ENCODE peak calls at places on chromosomes 7 and 10, in ten cellular contexts. W is RWPE1; Z is skeletal muscle cell; O is LHCN-M2; T is pulmonary artery endothelial cell; M is cardiac muscle cell; H is CD4-positive, CD25-positive, alpha-beta regulatory T cell; B is ovary; I is EH; D is HEK293T. Q is an unnamed sample.
A peak's percentile ranks its signal among the peaks of the same experiment; 100 is the strongest.

GRCh38 chr10:72337039-72337629 is 17.6 kb downstream of the DNAJB12 start:
- DNase-seq in W (peak; percentile 56), Z (no peak), O (peak; percentile 84), T (no peak), M (peak; percentile 78), H (peak; percentile 53), B (peak; percentile 94), I (peak; percentile 75), D (peak; percentile 73), Q (peak; percentile 58)

GRCh38 chr7:17041324-17041723 is 159.5 kb upstream of the AGR3 start:
- DNase-seq in W (peak; percentile 37), Z (peak; percentile 66), O (peak; percentile 98), T (peak; percentile 93), M (no peak), H (no peak), B (no peak), I (peak; percentile 95), D (no peak), Q (no peak)

GRCh38 chr10:26994743-26995142 is 105.6 kb downstream of the ANKRD26 start:
- DNase-seq in W (no peak), Z (no peak), O (no peak), T (no peak), M (no peak), H (no peak), B (no peak), I (no peak), D (no peak), Q (no peak)

GRCh38 chr10:86945361-86946214 is 11.8 kb downstream of the MMRN2 start:
- DNase-seq in W (no peak), Z (no peak), O (peak; percentile 45), T (no peak), M (peak; percentile 65), H (no peak), B (peak; percentile 63), I (peak; percentile 44), D (peak; percentile 35), Q (no peak)

GRCh38 chr7:130071701-130072622 is 1.6 kb downstream of the KLHDC10 start:
- DNase-seq in W (peak; percentile 49), Z (peak; percentile 65), O (peak; percentile 88), T (peak; percentile 57), M (peak; percentile 86), H (peak; percentile 56), B (peak; percentile 61), I (peak; percentile 84), D (peak; percentile 70), Q (peak; percentile 53)

GRCh38 chr7:1755783-1756626 is 85.9 kb downstream of the ELFN1 start:
- DNase-seq in W (no peak), Z (no peak), O (no peak), T (no peak), M (no peak), H (no peak), B (no peak), I (no peak), D (no peak), Q (no peak)

GRCh38 chr7:102425639-102426267 is 7.6 kb upstream of the ORAI2 start:
- DNase-seq in W (no peak), Z (no peak), O (no peak), T (no peak), M (no peak), H (peak; percentile 72), B (no peak), I (no peak), D (no peak), Q (peak; percentile 82)

GRCh38 chr7:101915000-101915399 is 97.6 kb downstream of the CUX1 start:
- DNase-seq in W (no peak), Z (no peak), O (no peak), T (no peak), M (no peak), H (no peak), B (no peak), I (no peak), D (no peak), Q (no peak)

GRCh38 chr7:133822816-133823552 is 304.2 kb upstream of the LRGUK start:
- DNase-seq in W (no peak), Z (no peak), O (no peak), T (no peak), M (no peak), H (no peak), B (no peak), I (no peak), D (no peak), Q (no peak)

GRCh38 chr10:132096863-132097478 is 31.2 kb downstream of the JAKMIP3 start:
- DNase-seq in W (no peak), Z (no peak), O (no peak), T (no peak), M (no peak), H (no peak), B (no peak), I (no peak), D (no peak), Q (no peak)

GRCh38 chr7:43758029-43758860 is at the start of gene BLVRA:
- DNase-seq in W (peak; percentile 78), Z (no peak), O (no peak), T (no peak), M (peak; percentile 74), H (peak; percentile 59), B (peak; percentile 76), I (peak; percentile 52), D (peak; percentile 64), Q (peak; percentile 53)

GRCh38 chr7:63112764-63113712 is 885.6 kb upstream of the ZNF722 start:
- DNase-seq in W (no peak), Z (no peak), O (no peak), T (no peak), M (no peak), H (no peak), B (no peak), I (no peak), D (no peak), Q (no peak)

GRCh38 chr7:23691320-23691719 is 11.3 kb downstream of the FAM221A start:
- DNase-seq in W (no peak), Z (peak; percentile 45), O (peak; percentile 79), T (no peak), M (no peak), H (no peak), B (no peak), I (peak; percentile 4), D (no peak), Q (no peak)

GRCh38 chr7:128453836-128454804 is 1.6 kb upstream of the HILPDA start:
- DNase-seq in W (no peak), Z (peak; percentile 93), O (peak; percentile 61), T (peak; percentile 45), M (peak; percentile 84), H (no peak), B (peak; percentile 94), I (peak; percentile 64), D (peak; percentile 69), Q (no peak)

GRCh38 chr7:130486963-130487324 is 4.9 kb upstream of the MEST start:
- DNase-seq in W (peak; percentile 34), Z (no peak), O (no peak), T (no peak), M (no peak), H (no peak), B (no peak), I (no peak), D (no peak), Q (no peak)

GRCh38 chr10:46538723-46539426 is 17.6 kb downstream of the GPRIN2 start:
- DNase-seq in W (no peak), Z (no peak), O (no peak), T (no peak), M (no peak), H (no peak), B (no peak), I (no peak), D (no peak), Q (no peak)

GRCh38 chr10:23199768-23200511 is 7.8 kb downstream of the PTF1A start:
- DNase-seq in W (no peak), Z (no peak), O (no peak), T (no peak), M (no peak), H (no peak), B (no peak), I (no peak), D (no peak), Q (no peak)

GRCh38 chr10:19683326-19683725 is 132.9 kb upstream of the PLXDC2 start:
- DNase-seq in W (no peak), Z (no peak), O (peak; percentile 24), T (no peak), M (peak; percentile 29), H (no peak), B (no peak), I (no peak), D (no peak), Q (no peak)

Q was measured in effector CD4-positive, alpha-beta T cell.